ENCODE peak calls at places on chromosomes 13 and 19, in nine cellular contexts. T is body of pancreas; E is RPMI8226; V is mucosa of descending colon; Z is neuronal stem cell; Q is adipocyte; L is kidney glomerular epithelial cell; P is stimulated activated CD8-positive, alpha-beta memory T cell treated with anti-CD3 and anti-CD28 coated beads, Interleukin-7, amount 100 ng/mL, for 48 hours; D is central memory CD8-positive, alpha-beta T cell. O is an unnamed sample.

GRCh38 chr19:4352701-4353121 is 9.3 kb downstream of the MPND start:
- DNase-seq in D (peak; percentile 35), Q (peak; percentile 87), E (peak; percentile 67), P (no peak), T (no peak), V (no peak), L (peak; percentile 29), Z (peak; percentile 72), O (peak; percentile 58)

GRCh38 chr13:20295956-20296355 is 63.8 kb upstream of the GJB6 start:
- DNase-seq in T (no peak), E (no peak), Z (no peak), V (no peak), P (no peak), D (no peak), L (no peak), Q (no peak), O (no peak)

GRCh38 chr13:95023405-95023804 is 277.8 kb downstream of the ABCC4 start:
- DNase-seq in Q (no peak), T (no peak), V (no peak), E (no peak), P (no peak), L (no peak), D (no peak), Z (no peak), O (no peak)

GRCh38 chr13:43405457-43405856 is 381.3 kb downstream of the ENOX1 start:
- DNase-seq in T (no peak), L (peak; percentile 2), D (no peak), V (no peak), Q (peak; percentile 25), Z (no peak), P (no peak), E (no peak), O (no peak)

GRCh38 chr19:29771708-29772415 is 39.9 kb upstream of the CCNE1 start:
- DNase-seq in L (peak; percentile 3), P (peak; percentile 9), D (no peak), Z (peak; percentile 38), T (peak; percentile 58), E (peak; percentile 43), V (no peak), Q (peak; percentile 74), O (peak; percentile 32)

GRCh38 chr13:113351514-113352026 is 12.4 kb downstream of the GRTP1 start:
- DNase-seq in Z (no peak), T (no peak), E (no peak), L (no peak), D (no peak), V (no peak), Q (no peak), P (no peak), O (no peak)

GRCh38 chr19:29953352-29954247 is 11.6 kb downstream of the URI1 start:
- DNase-seq in E (no peak), Q (no peak), T (no peak), P (no peak), L (no peak), V (no peak), Z (no peak), D (no peak), O (no peak)

GRCh38 chr19:41939861-41940442 is 11.7 kb upstream of the ERFL start:
- DNase-seq in D (no peak), T (no peak), E (no peak), L (no peak), V (peak; percentile 77), P (no peak), Q (peak; percentile 52), Z (no peak), O (peak; percentile 34)

GRCh38 chr19:35433448-35433847 is 14.6 kb upstream of the FFAR2 start:
- DNase-seq in E (no peak), P (no peak), V (no peak), Q (no peak), Z (no peak), D (no peak), L (no peak), T (no peak), O (no peak)

GRCh38 chr13:35860661-35861060 is 270.5 kb downstream of the DCLK1 start:
- DNase-seq in E (no peak), T (no peak), P (no peak), L (no peak), V (no peak), Z (no peak), D (no peak), Q (no peak), O (no peak)

GRCh38 chr19:9721861-9722260 is 46.7 kb downstream of the ZNF846 start:
- DNase-seq in V (no peak), D (no peak), L (no peak), T (no peak), Q (no peak), E (peak; percentile 13), Z (peak; percentile 37), P (no peak), O (no peak)

O was measured in naive thymus-derived CD8-positive, alpha-beta T cell.